ENCODE peak calls at places on chromosomes 2 and 18, in five cellular contexts. M is uterus; Y is effector memory CD8-positive, alpha-beta T cell; H is LoVo; G is left cardiac atrium. P is an unnamed sample.

GRCh38 chr2:138866797-138867196 is 86.6 kb upstream of the NXPH2 start:
- DNase-seq in M (no peak), Y (no peak), H (no peak), G (no peak), P (no peak)

GRCh38 chr2:147382322-147382948 is 462.4 kb upstream of the ACVR2A start:
- DNase-seq in M (no peak), Y (no peak), H (peak; percentile 8), G (no peak), P (no peak)

GRCh38 chr18:27994571-27994970 is 182.4 kb downstream of the CDH2 start:
- DNase-seq in M (no peak), Y (no peak), H (no peak), G (no peak), P (no peak)

GRCh38 chr2:238462782-238463396 is 36.2 kb downstream of the ASB1 start:
- DNase-seq in M (no peak), Y (peak; percentile 17), H (peak; percentile 51), G (no peak), P (peak; percentile 43)

GRCh38 chr2:127197475-127198385 is 22.4 kb downstream of the CYP27C1 start:
- DNase-seq in M (no peak), Y (peak; percentile 46), H (peak; percentile 72), G (peak; percentile 53), P (peak; percentile 25)

GRCh38 chr2:96336873-96337272 is 1.3 kb downstream of the NCAPH start:
- DNase-seq in M (no peak), Y (no peak), H (no peak), G (no peak), P (no peak)

GRCh38 chr2:235940330-235940729 is 227.9 kb downstream of the GBX2 start:
- DNase-seq in M (no peak), Y (no peak), H (no peak), G (peak; percentile 71), P (no peak)

GRCh38 chr18:78138993-78139496 is 840.6 kb upstream of the SALL3 start:
- DNase-seq in M (no peak), Y (no peak), H (no peak), G (no peak), P (no peak)

GRCh38 chr2:88209526-88210131 is 39.5 kb downstream of the THNSL2 start:
- DNase-seq in M (no peak), Y (no peak), H (no peak), G (no peak), P (no peak)

GRCh38 chr18:13353424-13353823 is 134.9 kb downstream of the LDLRAD4 start:
- DNase-seq in M (no peak), Y (no peak), H (no peak), G (no peak), P (peak; percentile 17)

GRCh38 chr2:116061023-116061422 is 1618.6 kb downstream of the DPP10 start:
- DNase-seq in M (no peak), Y (no peak), H (no peak), G (no peak), P (no peak)

GRCh38 chr2:108958632-108959341 is 30.2 kb downstream of the EDAR start:
- DNase-seq in M (no peak), Y (no peak), H (no peak), G (no peak), P (no peak)

GRCh38 chr2:113276906-113277425 is 1.8 kb downstream of the PAX8 start:
- DNase-seq in M (no peak), Y (no peak), H (no peak), G (no peak), P (no peak)

GRCh38 chr18:21991081-21991534 is 178.3 kb upstream of the GATA6 start:
- DNase-seq in M (no peak), Y (no peak), H (no peak), G (no peak), P (no peak)

GRCh38 chr2:232924433-232924832 is 54.4 kb downstream of the SNORC start:
- DNase-seq in M (no peak), Y (no peak), H (no peak), G (no peak), P (no peak)

GRCh38 chr2:182715121-182715895 is 749 bp upstream of the DNAJC10 start:
- DNase-seq in M (no peak), Y (no peak), H (peak; percentile 32), G (no peak), P (no peak)

GRCh38 chr2:189466656-189467055 is 25.4 kb downstream of the WDR75 start:
- DNase-seq in M (no peak), Y (no peak), H (no peak), G (no peak), P (no peak)

GRCh38 chr2:20488782-20489181 is 41.9 kb downstream of the RHOB start:
- DNase-seq in M (no peak), Y (no peak), H (no peak), G (no peak), P (no peak)

GRCh38 chr18:55338955-55339662 is 248.9 kb downstream of the TCF4 start:
- DNase-seq in M (no peak), Y (no peak), H (no peak), G (no peak), P (no peak)

GRCh38 chr2:15580451-15580850 is 11.2 kb upstream of the DDX1 start:
- DNase-seq in M (no peak), Y (no peak), H (no peak), G (no peak), P (no peak)

GRCh38 chr18:11398625-11399024 is 210.8 kb upstream of the SLC35G4 start:
- DNase-seq in M (no peak), Y (no peak), H (no peak), G (no peak), P (no peak)

GRCh38 chr2:48479923-48480322 is 50.0 kb upstream of the STON1 start:
- DNase-seq in M (no peak), Y (no peak), H (no peak), G (no peak), P (no peak)